ENCODE peak calls at places on chromosome 22, in six cellular contexts. W, P, G, D, N and X are unnamed samples.

GRCh38 chr22:46537946-46538815 is 761 bp upstream of the CELSR1 start:
- DNase-seq in G (no peak), P (no peak), W (peak), N (no peak), D (no peak), X (no peak)

GRCh38 chr22:48045369-48045768 is 1282.9 kb downstream of the TBC1D22A start:
- DNase-seq in G (no peak), W (no peak), P (no peak), D (no peak), N (peak), X (no peak)

GRCh38 chr22:32804036-32804435 is 2.5 kb downstream of the TIMP3 start:
- DNase-seq in P (no peak), W (no peak), D (no peak), G (no peak), N (no peak), X (no peak)

GRCh38 chr22:45671051-45671782 is 417 bp upstream of the ATXN10 start:
- DNase-seq in P (peak), D (no peak), N (no peak), G (no peak), W (peak), X (no peak)

GRCh38 chr22:28958611-28959010 is 75.2 kb downstream of the ZNRF3 start:
- DNase-seq in N (no peak), P (no peak), G (no peak), W (no peak), D (no peak), X (no peak)

GRCh38 chr22:23789638-23790037 is 2.9 kb downstream of the SMARCB1 start:
- DNase-seq in N (no peak), G (peak), W (peak), P (no peak), D (no peak), X (no peak)

GRCh38 chr22:24066872-24067271 is 55.8 kb downstream of the CABIN1 start:
- DNase-seq in N (no peak), G (no peak), W (no peak), D (peak), P (no peak), X (no peak)

GRCh38 chr22:22080270-22080669 is 97.7 kb upstream of the TOP3B start:
- DNase-seq in P (no peak), D (no peak), W (no peak), N (no peak), G (no peak), X (no peak)

GRCh38 chr22:23215294-23216204 is 35.2 kb downstream of the BCR start:
- DNase-seq in W (no peak), D (no peak), N (no peak), G (no peak), P (no peak), X (peak)

GRCh38 chr22:46369716-46370583 is 34.4 kb downstream of the TRMU start:
- DNase-seq in P (no peak), D (no peak), W (no peak), G (no peak), N (no peak), X (no peak)

GRCh38 chr22:25497269-25497668 is 67.2 kb upstream of the GRK3 start:
- DNase-seq in W (no peak), G (no peak), D (no peak), P (no peak), N (no peak), X (no peak)

GRCh38 chr22:45268167-45268957 is 16.4 kb upstream of the UPK3A start:
- DNase-seq in P (peak), W (peak), N (no peak), D (no peak), G (no peak), X (no peak)

GRCh38 chr22:46084943-46085830 is 65.1 kb upstream of the PPARA start:
- DNase-seq in P (no peak), N (no peak), W (peak), G (no peak), D (peak), X (no peak)

GRCh38 chr22:46982635-46983034 is 220.2 kb downstream of the TBC1D22A start:
- DNase-seq in D (no peak), P (no peak), N (no peak), W (no peak), G (no peak), X (no peak)

GRCh38 chr22:49154433-49154832 is 673.2 kb downstream of the BRD1 start:
- DNase-seq in P (no peak), W (no peak), D (no peak), N (no peak), G (no peak), X (no peak)

GRCh38 chr22:46107089-46107664 is 43.1 kb upstream of the PPARA start:
- DNase-seq in P (no peak), W (peak), N (no peak), D (no peak), G (no peak), X (no peak)

GRCh38 chr22:37230673-37231405 is 13.2 kb downstream of the RAC2 start:
- DNase-seq in P (no peak), W (no peak), G (no peak), D (no peak), N (peak), X (no peak)

GRCh38 chr22:45224988-45225731 is 15.5 kb downstream of the KIAA0930 start:
- DNase-seq in N (no peak), G (no peak), D (no peak), P (no peak), W (no peak), X (no peak)

GRCh38 chr22:46754110-46754799 is 8.2 kb upstream of the TBC1D22A start:
- DNase-seq in N (no peak), P (no peak), W (peak), G (peak), D (peak), X (peak)

GRCh38 chr22:32475428-32476010 is 908 bp downstream of the FBXO7 start:
- DNase-seq in P (no peak), G (no peak), W (peak), D (peak), N (no peak), X (peak)

GRCh38 chr22:25062378-25063095 is 110.0 kb downstream of the KIAA1671 start:
- DNase-seq in G (no peak), W (peak), P (no peak), D (no peak), N (no peak), X (no peak)

GRCh38 chr22:24594569-24595120 is 1.8 kb upstream of the LRRC75B start:
- DNase-seq in D (no peak), P (no peak), W (peak), G (no peak), N (no peak), X (no peak)

GRCh38 chr22:47619631-47620030 is 857.2 kb downstream of the TBC1D22A start:
- DNase-seq in P (no peak), G (no peak), D (no peak), W (no peak), N (no peak), X (no peak)

DNA sequence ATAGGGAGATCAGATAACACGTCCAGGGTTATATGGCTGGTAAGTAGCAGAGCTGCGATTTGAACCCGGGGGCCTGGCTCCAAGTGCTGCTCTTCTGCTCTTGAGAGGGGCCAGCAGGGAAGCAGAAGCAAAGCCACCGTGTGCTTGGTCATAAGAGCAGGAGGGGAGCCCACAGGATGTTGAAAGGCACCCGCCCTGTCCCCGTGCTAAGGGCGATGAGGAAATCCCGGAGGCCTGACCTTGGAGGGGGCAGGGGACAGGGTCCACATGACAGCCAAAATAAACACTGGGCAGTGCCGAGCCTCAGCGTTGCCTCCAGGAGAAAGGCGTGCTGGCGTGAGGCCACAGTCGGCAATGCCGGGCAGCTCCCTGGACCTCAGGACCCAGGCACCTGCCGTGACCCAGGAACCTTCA is 28.8 kb downstream of the TOM1 start:
- DNase-seq in P (no peak), W (no peak), N (no peak), G (peak), D (no peak), X (peak)
- TF ChIP-seq GABPA in P (no peak), W (no peak), N (no peak), G (no peak), D (no peak), X (no peak)

GRCh38 chr22:17845340-17845739 is 71.1 kb upstream of the BID start:
- DNase-seq in N (no peak), P (no peak), D (no peak), W (no peak), G (no peak), X (no peak)

GRCh38 chr22:17845790-17846189 is 71.5 kb upstream of the BID start:
- DNase-seq in D (no peak), W (peak), G (no peak), N (no peak), P (no peak), X (no peak)

GRCh38 chr22:17847360-17848078 is 73.2 kb upstream of the BID start:
- DNase-seq in W (peak), P (no peak), N (no peak), G (no peak), D (peak), X (no peak)

GRCh38 chr22:17844150-17844549 is 69.9 kb upstream of the BID start:
- DNase-seq in W (no peak), N (no peak), G (no peak), P (no peak), D (no peak), X (no peak)

GRCh38 chr22:17846326-17846992 is 72.2 kb upstream of the BID start:
- DNase-seq in N (no peak), D (no peak), P (no peak), W (peak), G (no peak), X (no peak)
- H3K4me3 ChIP-seq in N (no peak), D (no peak), P (no peak), W (no peak), G (no peak), X (no peak)

GRCh38 chr22:20113551-20114310 is 2.2 kb upstream of the RANBP1 start:
- DNase-seq in P (no peak), N (no peak), D (no peak), W (no peak), G (no peak), X (no peak)

GRCh38 chr22:20114506-20115475 is 1.1 kb upstream of the RANBP1 start:
- DNase-seq in D (no peak), W (no peak), P (no peak), G (no peak), N (no peak), X (no peak)

GRCh38 chr22:20111045-20111688 is 4.7 kb upstream of the RANBP1 start:
- DNase-seq in G (peak), N (no peak), P (no peak), D (peak), W (peak), X (peak)

GRCh38 chr22:20111689-20112622 is 3.9 kb upstream of the RANBP1 start:
- DNase-seq in N (no peak), P (no peak), G (no peak), D (no peak), W (no peak), X (no peak)

DNA sequence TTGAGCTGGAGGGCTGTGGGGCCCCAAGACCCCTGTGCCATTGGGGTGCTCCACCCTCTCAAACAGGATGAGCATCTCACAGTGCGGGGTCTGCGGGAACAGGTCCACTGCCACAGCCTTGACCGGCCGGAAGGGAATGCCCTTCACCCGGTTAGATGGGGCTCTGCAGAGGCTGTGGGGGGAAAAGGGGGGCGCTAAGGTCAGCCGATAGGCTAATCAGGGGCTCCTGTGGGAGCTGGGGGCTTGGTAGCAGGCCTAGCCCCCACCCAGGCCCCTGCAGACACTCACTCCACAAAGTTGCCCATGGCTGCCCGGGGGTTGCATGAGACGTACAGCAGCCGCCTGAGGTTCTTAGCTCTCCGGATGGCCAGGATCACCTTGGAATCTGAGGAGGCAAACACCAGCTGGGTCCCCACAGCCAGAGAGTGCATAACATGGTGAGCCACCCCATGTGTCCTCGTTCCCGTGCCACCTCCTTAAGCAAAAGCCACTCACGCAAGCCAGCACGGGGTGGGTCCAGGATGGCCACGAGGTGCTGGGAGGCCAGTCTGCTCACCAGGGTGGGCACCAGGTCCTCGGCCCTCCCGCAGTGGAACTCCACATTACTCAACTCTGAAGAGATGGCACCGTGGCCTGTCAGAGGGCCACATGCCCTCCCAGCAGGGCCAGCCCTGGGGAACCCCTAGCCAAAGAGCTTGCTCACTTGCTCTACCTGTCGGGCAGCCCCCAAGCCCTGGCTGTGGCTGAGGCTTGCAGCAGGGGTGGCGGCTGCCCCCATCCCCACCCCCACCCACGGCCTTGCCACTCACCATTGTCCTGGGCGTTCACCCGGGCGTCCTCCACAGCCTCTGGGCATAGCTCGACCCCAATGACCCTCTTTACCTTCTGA is 3.0 kb upstream of the RANBP1 start:
- DNase-seq in N (no peak), D (no peak), W (no peak), G (no peak), P (no peak), X (no peak)
- TF ChIP-seq POLR2AphosphoS5 in N (no peak), D (no peak), W (no peak), G (no peak), P (peak), X (no peak)

GRCh38 chr22:19709063-19709769 is 5.1 kb upstream of the SEPTIN5 start:
- DNase-seq in G (no peak), D (no peak), P (no peak), W (peak), N (no peak), X (no peak)

GRCh38 chr22:19705181-19705934 is 8.9 kb upstream of the SEPTIN5 start:
- DNase-seq in G (no peak), P (peak), W (no peak), N (no peak), D (peak), X (no peak)

GRCh38 chr22:19706661-19707151 is 7.6 kb upstream of the SEPTIN5 start:
- DNase-seq in D (no peak), N (no peak), P (no peak), G (no peak), W (no peak), X (peak)

GRCh38 chr22:19708323-19709011 is 5.8 kb upstream of the SEPTIN5 start:
- DNase-seq in P (no peak), G (no peak), N (no peak), D (no peak), W (peak), X (no peak)

GRCh38 chr22:19707347-19708322 is 6.7 kb upstream of the SEPTIN5 start:
- DNase-seq in P (no peak), G (no peak), W (peak), N (no peak), D (no peak), X (no peak)
- TF ChIP-seq GABPA in P (no peak), G (no peak), W (no peak), N (no peak), D (no peak), X (no peak)

DNA sequence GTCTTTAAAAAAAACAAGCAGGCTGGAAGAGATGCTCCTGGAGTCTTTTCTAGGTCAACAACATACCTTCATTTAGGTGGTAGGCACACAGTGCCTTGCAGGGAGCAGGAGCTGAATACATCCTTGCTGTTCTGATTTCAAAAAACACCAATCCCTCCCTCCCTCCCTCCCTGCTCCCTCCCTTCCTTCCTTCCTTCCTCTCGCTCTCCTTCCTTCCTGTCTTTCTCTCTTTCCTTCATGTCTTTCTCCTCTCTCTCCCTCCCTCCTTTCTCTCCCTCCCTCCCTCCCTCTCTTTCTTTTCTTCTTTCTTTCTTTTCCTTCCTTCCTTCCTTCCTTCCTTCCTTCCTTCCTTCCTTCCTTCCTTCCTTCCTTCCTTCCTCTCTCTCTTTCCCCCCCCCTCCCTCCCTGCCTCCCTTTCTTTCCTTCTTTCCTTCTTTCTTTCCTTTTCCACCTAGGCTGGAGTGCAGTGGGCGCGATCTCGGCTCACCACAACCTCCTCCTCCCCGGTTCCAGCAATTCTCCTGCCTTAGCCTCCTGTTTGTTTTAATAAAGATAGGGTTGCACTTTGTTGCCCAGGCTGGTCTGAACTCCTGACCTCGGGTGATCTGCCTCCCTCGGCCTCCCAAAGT is 245.1 kb downstream of the MIAT start:
- DNase-seq in W (no peak), G (no peak), D (no peak), P (no peak), N (no peak), X (no peak)
- H3K4me3 ChIP-seq in W (no peak), G (no peak), D (no peak), P (peak), N (no peak), X (no peak)

GRCh38 chr22:38489561-38490133 is 16.5 kb downstream of the DDX17 start:
- DNase-seq in N (no peak), W (no peak), P (no peak), G (no peak), D (no peak), X (no peak)

GRCh38 chr22:38489142-38489541 is 17.0 kb downstream of the DDX17 start:
- DNase-seq in N (no peak), W (no peak), G (no peak), D (no peak), P (no peak), X (no peak)

GRCh38 chr22:38490475-38490874 is 15.6 kb downstream of the DDX17 start:
- DNase-seq in D (no peak), N (no peak), W (no peak), P (no peak), G (no peak), X (no peak)

GRCh38 chr22:38485783-38486182 is 17.9 kb downstream of the KDELR3 start:
- DNase-seq in G (no peak), D (no peak), N (no peak), W (no peak), P (no peak), X (no peak)

DNA sequence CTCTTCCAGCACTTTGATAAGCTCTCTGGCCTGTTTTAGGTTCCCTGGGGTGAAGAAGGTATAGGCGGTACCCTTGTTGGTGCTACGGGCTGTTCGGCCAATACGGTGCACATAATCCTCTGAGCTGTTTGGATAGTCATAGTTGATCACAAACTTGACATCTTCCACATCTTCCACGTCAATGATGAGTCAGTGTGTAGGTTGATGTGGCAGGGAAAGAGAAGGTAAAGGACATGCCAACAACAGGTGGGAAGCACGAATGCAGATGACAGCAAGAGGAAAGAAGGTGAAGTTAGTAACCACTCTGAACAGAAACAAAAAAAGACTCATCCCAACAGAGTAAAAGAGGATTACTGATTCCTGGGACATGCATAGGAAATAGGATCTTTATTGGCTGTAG is 18.2 kb downstream of the DDX17 start:
- DNase-seq in N (no peak), D (no peak), W (no peak), G (no peak), P (no peak), X (no peak)
- TF ChIP-seq POLR2AphosphoS5 in N (no peak), D (no peak), W (no peak), G (no peak), P (peak), X (no peak)

GRCh38 chr22:30033137-30033536 is 47.1 kb upstream of the HORMAD2 start:
- DNase-seq in P (no peak), N (no peak), D (no peak), W (no peak), G (no peak), X (peak)
- TF ChIP-seq GABPA in P (no peak), N (no peak), D (no peak), W (no peak), G (no peak), X (no peak)

DNA sequence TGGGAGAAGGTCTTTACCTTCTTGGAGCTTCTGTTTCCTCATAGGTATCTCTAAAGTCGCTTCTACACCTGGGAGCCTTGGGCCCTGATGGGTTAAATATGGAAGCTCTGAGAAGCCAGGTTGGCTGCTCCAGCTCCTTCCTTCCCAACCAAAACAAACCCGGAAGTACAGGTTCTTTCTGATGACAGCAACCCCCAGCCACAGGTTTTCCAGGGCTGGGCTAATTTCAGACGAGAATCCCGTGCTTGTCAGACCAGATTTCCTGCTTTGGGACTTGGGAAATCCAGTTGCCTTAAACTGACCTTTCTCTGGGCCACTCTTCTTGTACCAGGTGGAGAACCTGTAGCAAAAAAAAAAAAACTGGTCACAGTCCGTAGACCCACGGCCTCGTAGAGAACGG is 51.9 kb downstream of the RBX1 start:
- DNase-seq in P (no peak), N (no peak), G (peak), W (no peak), D (no peak), X (no peak)
- H3K4me3 ChIP-seq in P (no peak), N (no peak), G (peak), W (no peak), D (no peak), X (no peak)